ENCODE peak calls at places on chromosome X, in four cellular contexts. K is heart left ventricle, Y is right lobe of liver, H is neuronal stem cell. N is an unnamed sample.

GRCh38 chrX:103536071-103536470 is 16.8 kb upstream of the RAB40A start:
- DNase-seq in H (no peak), K (no peak), Y (no peak), N (no peak)

GRCh38 chrX:105869676-105870075 is 47.3 kb downstream of the NRK start:
- DNase-seq in H (no peak), Y (no peak), K (no peak), N (no peak)

GRCh38 chrX:39125834-39126233 is 324.6 kb downstream of the MID1IP1 start:
- DNase-seq in H (no peak), Y (no peak), K (no peak), N (no peak)

GRCh38 chrX:129540068-129540653 is at the start of gene OCRL:
- DNase-seq in K (peak), H (peak), Y (peak), N (no peak)

GRCh38 chrX:40855411-40855810 is 120.1 kb upstream of the MED14 start:
- DNase-seq in H (no peak), Y (no peak), K (no peak), N (no peak)

GRCh38 chrX:153735274-153735673 is 10.6 kb downstream of the ABCD1 start:
- DNase-seq in Y (no peak), H (no peak), K (no peak), N (no peak)

GRCh38 chrX:117839544-117839943 is 277.1 kb downstream of the KLHL13 start:
- DNase-seq in Y (no peak), K (no peak), H (no peak), N (no peak)

GRCh38 chrX:50736651-50737050 is 77.3 kb downstream of the SHROOM4 start:
- DNase-seq in Y (no peak), H (no peak), K (no peak), N (no peak)

GRCh38 chrX:30812326-30812725 is 76.7 kb downstream of the TAB3 start:
- DNase-seq in Y (no peak), K (no peak), H (no peak), N (no peak)

GRCh38 chrX:46381630-46382029 is 163.6 kb downstream of the ZNF674 start:
- DNase-seq in K (no peak), Y (no peak), H (peak), N (no peak)

GRCh38 chrX:147978931-147979330 is 2.2 kb upstream of the FMR1NB start:
- DNase-seq in Y (no peak), K (no peak), H (no peak), N (no peak)

GRCh38 chrX:91137881-91138280 is 296.8 kb upstream of the PABPC5 start:
- DNase-seq in Y (no peak), H (no peak), K (no peak), N (no peak)

GRCh38 chrX:115560978-115561604 is at the start of gene PLS3:
- DNase-seq in Y (peak), K (peak), H (peak), N (peak)

GRCh38 chrX:97547873-97548578 is 664.3 kb downstream of the RPA4 start:
- DNase-seq in Y (no peak), H (no peak), K (no peak), N (no peak)

GRCh38 chrX:132615396-132616131 is 126.7 kb upstream of the MBNL3 start:
- DNase-seq in K (peak), H (peak), Y (no peak), N (no peak)

GRCh38 chrX:43176686-43177085 is 398.7 kb upstream of the PPP1R2C start:
- DNase-seq in Y (no peak), H (no peak), K (no peak), N (no peak)

GRCh38 chrX:7146703-7147430 is 645 bp upstream of the STS start:
- DNase-seq in Y (no peak), H (no peak), K (no peak), N (no peak)

GRCh38 chrX:11759461-11760311 is 1.6 kb downstream of the MSL3 start:
- DNase-seq in K (peak), H (peak), Y (peak), N (no peak)

GRCh38 chrX:148380614-148381561 is 119.5 kb upstream of the AFF2 start:
- DNase-seq in Y (no peak), K (no peak), H (no peak), N (no peak)

GRCh38 chrX:39894626-39895025 is 203.1 kb downstream of the BCOR start:
- DNase-seq in K (no peak), H (no peak), Y (no peak), N (no peak)

GRCh38 chrX:39907964-39908616 is 189.7 kb downstream of the BCOR start:
- DNase-seq in K (peak), H (no peak), Y (peak), N (no peak)

GRCh38 chrX:43741843-43742573 is 85.9 kb downstream of the MAOA start:
- DNase-seq in Y (no peak), K (no peak), H (no peak), N (no peak)

GRCh38 chrX:77160301-77160700 is 286.9 kb upstream of the FGF16 start:
- DNase-seq in K (no peak), Y (no peak), H (no peak), N (peak)

GRCh38 chrX:1658083-1658463 is 43.2 kb downstream of the ASMT start:
- DNase-seq in K (no peak), Y (no peak), H (no peak), N (no peak)

GRCh38 chrX:3518870-3519269 is 172.4 kb upstream of the MXRA5 start:
- DNase-seq in K (peak), H (no peak), Y (no peak), N (no peak)

GRCh38 chrX:124005220-124005619 is 43.7 kb downstream of the STAG2 start:
- DNase-seq in Y (no peak), H (no peak), K (no peak), N (no peak)

GRCh38 chrX:40261955-40262596 is 164.3 kb upstream of the BCOR start:
- DNase-seq in H (no peak), K (no peak), Y (no peak), N (no peak)

GRCh38 chrX:34918091-34918736 is 24.4 kb upstream of the FAM47B start:
- DNase-seq in Y (no peak), H (no peak), K (no peak), N (no peak)

GRCh38 chrX:23792861-23793553 is 10.0 kb downstream of the SAT1 start:
- DNase-seq in K (no peak), H (no peak), Y (no peak), N (no peak)

GRCh38 chrX:19661977-19662376 is 146.7 kb upstream of the MAP3K15 start:
- DNase-seq in H (no peak), Y (no peak), K (no peak), N (no peak)

GRCh38 chrX:24294619-24295018 is 19.2 kb downstream of the SUPT20HL2 start:
- DNase-seq in H (no peak), K (peak), Y (no peak), N (peak)

GRCh38 chrX:118251251-118251650 is 94.7 kb upstream of the WDR44 start:
- DNase-seq in Y (no peak), H (no peak), K (no peak), N (no peak)

GRCh38 chrX:39438603-39439602 is 637.6 kb downstream of the MID1IP1 start:
- DNase-seq in Y (no peak), H (no peak), K (no peak), N (no peak)

GRCh38 chrX:19723427-19723826 is 164.0 kb downstream of the SH3KBP1 start:
- DNase-seq in H (no peak), Y (no peak), K (no peak), N (no peak)

GRCh38 chrX:153245288-153245731 is 66.2 kb downstream of the MAGEA1 start:
- DNase-seq in K (no peak), H (peak), Y (no peak), N (no peak)

GRCh38 chrX:2984342-2984741 is 22.0 kb upstream of the ARSH start:
- DNase-seq in H (no peak), Y (no peak), K (no peak), N (no peak)

GRCh38 chrX:134020910-134021309 is 35.5 kb upstream of the GPC3 start:
- DNase-seq in Y (no peak), K (no peak), H (no peak), N (peak)

GRCh38 chrX:101391831-101392230 is 1.0 kb downstream of the RPL36A start:
- DNase-seq in H (no peak), K (no peak), Y (no peak), N (no peak)
- H3K27ac ChIP-seq in H (no peak), K (no peak), Y (no peak), N (no peak)

GRCh38 chrX:135521405-135522131 is 1.1 kb downstream of the INTS6L start:
- DNase-seq in Y (peak), H (peak), K (peak), N (no peak)

GRCh38 chrX:135522132-135522530 is 1.7 kb downstream of the INTS6L start:
- DNase-seq in K (no peak), H (no peak), Y (no peak), N (no peak)

GRCh38 chrX:135518161-135518560 is 2.3 kb upstream of the INTS6L start:
- DNase-seq in H (no peak), Y (no peak), K (no peak), N (no peak)

GRCh38 chrX:135520553-135521404 is at the start of gene INTS6L:
- DNase-seq in Y (peak), K (peak), H (peak), N (peak)

DNA sequence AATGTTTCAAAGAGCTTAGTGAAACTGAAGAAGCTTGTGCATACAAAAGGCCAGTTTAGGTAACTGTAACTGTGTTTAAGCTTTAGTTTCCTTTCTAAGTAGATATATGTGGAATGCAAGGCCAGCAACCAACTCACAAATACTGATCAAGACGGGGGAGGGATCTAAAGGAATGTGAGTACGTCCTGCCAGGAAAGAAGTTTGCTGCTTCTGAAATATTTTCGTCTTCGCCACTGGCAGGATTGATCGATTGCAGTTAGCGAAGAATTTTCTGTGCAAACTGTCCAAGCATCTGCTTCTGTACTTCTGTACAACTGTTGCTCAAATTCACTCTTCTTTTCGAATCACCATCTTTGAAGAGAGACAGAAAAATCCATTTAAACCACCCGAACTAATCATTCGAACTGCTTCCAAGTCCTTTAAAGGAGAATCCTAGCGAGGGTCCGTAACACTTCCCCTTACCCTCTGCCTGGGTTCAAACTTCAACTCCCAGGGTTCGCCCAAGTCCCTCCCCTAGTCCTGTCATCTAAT is 373 bp upstream of the INTS6L start:
- DNase-seq in H (no peak), K (no peak), Y (no peak), N (no peak)
- H3K27ac ChIP-seq in H (no peak), K (peak), Y (peak), N (no peak)

GRCh38 chrX:54529559-54530357 is at the start of gene GNL3L:
- DNase-seq in H (peak), K (peak), Y (peak), N (no peak)

GRCh38 chrX:54534271-54534670 is 4.3 kb downstream of the GNL3L start:
- DNase-seq in Y (no peak), H (no peak), K (no peak), N (no peak)

GRCh38 chrX:54530358-54530900 is 410 bp downstream of the GNL3L start:
- DNase-seq in K (no peak), H (no peak), Y (no peak), N (no peak)

GRCh38 chrX:54529166-54529558 is 857 bp upstream of the GNL3L start:
- DNase-seq in H (no peak), K (no peak), Y (no peak), N (no peak)
- H3K27ac ChIP-seq in H (no peak), K (peak), Y (peak), N (no peak)

DNA sequence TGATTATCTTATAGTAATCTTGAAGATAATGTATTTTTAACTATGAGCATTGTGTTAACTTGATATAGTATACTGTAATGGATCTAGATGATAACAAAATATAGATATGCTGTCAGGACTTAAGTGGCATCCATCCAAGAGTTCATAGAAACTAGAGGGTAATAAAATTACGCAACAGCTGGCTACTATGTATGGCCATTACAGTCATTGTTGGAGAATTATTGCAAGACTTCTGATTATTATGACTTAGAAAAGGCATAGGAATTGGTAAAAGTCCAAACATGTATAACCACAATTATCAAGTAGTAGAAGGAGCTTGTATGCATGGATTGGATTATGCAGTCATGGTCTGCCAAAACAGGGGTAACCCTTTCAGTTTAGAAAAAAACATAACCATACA is 9.5 kb downstream of the OGT start:
- DNase-seq in Y (no peak), K (no peak), H (no peak), N (no peak)
- H3K27ac ChIP-seq in Y (no peak), K (no peak), H (no peak), N (no peak)

GRCh38 chrX:56503941-56504673 is 59.3 kb upstream of the UBQLN2 start:
- DNase-seq in Y (peak), K (no peak), H (no peak), N (no peak)
- H3K27ac ChIP-seq in Y (no peak), K (no peak), H (no peak), N (no peak)